ENCODE peak calls at places on chromosomes 13 and 19, in eight cellular contexts. T is heart right ventricle, L is thoracic aorta, H is tibial nerve, D is testis, W is cardiac muscle cell, Y is A673, J is hepatocyte. M is an unnamed sample.

GRCh38 chr19:41478171-41478570 is 35.2 kb downstream of the ERICH4 start:
- DNase-seq in Y (no peak), H (no peak), J (no peak), T (peak; percentile 17), W (no peak), D (no peak), L (no peak), M (no peak)

GRCh38 chr19:23542562-23542961 is 144.4 kb downstream of the ZNF675 start:
- DNase-seq in H (no peak), J (no peak), T (no peak), L (no peak), Y (no peak), D (no peak), W (no peak), M (no peak)

GRCh38 chr13:99859178-99860177 is 112.1 kb downstream of the ZIC5 start:
- DNase-seq in L (no peak), D (no peak), Y (peak; percentile 49), W (no peak), T (no peak), J (no peak), H (no peak), M (peak; percentile 22)

GRCh38 chr13:99282264-99283231 is 24.4 kb upstream of the GPR18 start:
- DNase-seq in H (no peak), J (no peak), L (no peak), D (no peak), Y (no peak), W (no peak), T (no peak), M (peak; percentile 76)

GRCh38 chr19:42325308-42325895 is at the start of gene MEGF8:
- DNase-seq in L (peak; percentile 91), J (peak; percentile 99), Y (peak; percentile 100), W (peak; percentile 99), T (peak; percentile 98), H (peak; percentile 98), D (peak; percentile 97), M (peak; percentile 97)

GRCh38 chr13:25607096-25607495 is 235.3 kb downstream of the ATP8A2 start:
- DNase-seq in W (no peak), H (no peak), L (no peak), D (no peak), Y (no peak), J (no peak), T (no peak), M (no peak)

GRCh38 chr13:74270018-74270417 is 135.8 kb upstream of the KLF12 start:
- DNase-seq in L (no peak), J (peak; percentile 56), D (no peak), T (no peak), Y (no peak), W (no peak), H (no peak), M (no peak)

GRCh38 chr13:44347301-44347700 is 26.3 kb upstream of the SERP2 start:
- DNase-seq in H (no peak), Y (no peak), J (no peak), L (no peak), T (no peak), D (no peak), W (no peak), M (no peak)

GRCh38 chr19:3359850-3360493 is 6.4 kb upstream of the NFIC start:
- DNase-seq in D (no peak), Y (peak; percentile 62), T (no peak), J (peak; percentile 62), L (no peak), W (peak; percentile 47), H (no peak), M (peak; percentile 57)

GRCh38 chr19:3362217-3362907 is 4.0 kb upstream of the NFIC start:
- DNase-seq in T (no peak), W (no peak), L (no peak), Y (no peak), D (no peak), H (no peak), J (no peak), M (no peak)

GRCh38 chr19:3363841-3364500 is 2.4 kb upstream of the NFIC start:
- DNase-seq in Y (no peak), D (no peak), T (no peak), J (no peak), H (no peak), W (no peak), L (no peak), M (no peak)

GRCh38 chr19:3360494-3361383 is 5.6 kb upstream of the NFIC start:
- DNase-seq in L (no peak), D (peak; percentile 81), H (no peak), T (peak; percentile 84), Y (peak; percentile 75), J (no peak), W (peak; percentile 39), M (peak; percentile 82)

GRCh38 chr19:3361384-3362216 is 4.8 kb upstream of the NFIC start:
- DNase-seq in D (peak; percentile 53), H (no peak), Y (no peak), J (no peak), W (no peak), T (no peak), L (no peak), M (no peak)
- H3K27me3 ChIP-seq in D (no peaks in the 10 kb centered on the region), H (no peaks in the 10 kb centered on the region), Y (no peaks in the 10 kb centered on the region), J (peaks cover 79% of the 10 kb centered on the region), W (peaks cover 77% of the 10 kb centered on the region), T (no peaks in the 10 kb centered on the region), L (no peaks in the 10 kb centered on the region), M (no peaks in the 10 kb centered on the region)

GRCh38 chr19:55605637-55606470 is at the start of gene ZNF865:
- DNase-seq in D (peak; percentile 81), H (peak; percentile 67), Y (peak; percentile 90), L (no peak), T (peak; percentile 63), W (peak; percentile 92), J (peak; percentile 94), M (peak; percentile 70)

GRCh38 chr19:55605207-55605636 is 225 bp upstream of the ZNF865 start:
- DNase-seq in T (peak; percentile 98), J (peak; percentile 99), W (peak; percentile 98), Y (peak; percentile 99), D (peak; percentile 97), L (peak; percentile 91), H (peak; percentile 93), M (peak; percentile 98)

GRCh38 chr19:55603115-55603514 is 2.3 kb upstream of the ZNF865 start:
- DNase-seq in D (no peak), Y (no peak), J (no peak), L (no peak), T (no peak), H (no peak), W (no peak), M (no peak)

GRCh38 chr19:55602104-55603001 is 2.3 kb downstream of the ZNF524 start:
- DNase-seq in J (no peak), L (no peak), H (no peak), D (no peak), T (no peak), Y (no peak), W (no peak), M (no peak)

GRCh38 chr19:55603581-55604292 is 1.7 kb upstream of the ZNF865 start:
- DNase-seq in D (no peak), W (no peak), T (no peak), Y (no peak), H (no peak), J (no peak), L (no peak), M (no peak)
- H3K4me3 ChIP-seq in D (peak overlapping the region; percentile 91), W (no peak overlapping the region), T (peak overlapping the region; percentile 83), Y (no peak overlapping the region), H (no peak overlapping the region), J (no peak overlapping the region), L (peak overlapping the region; percentile 88), M (no peak overlapping the region)

GRCh38 chr19:940591-941291 is 14.9 kb downstream of the ARID3A start:
- DNase-seq in W (no peak), H (peak; percentile 55), Y (peak; percentile 70), D (peak; percentile 81), J (no peak), T (peak; percentile 74), L (peak; percentile 57), M (no peak)
- TF ChIP-seq CTCF in W (no peak), H (no peak), Y (no peak), D (no peak), J (no peak), T (peak; percentile 21), L (no peak), M (no peak)

DNA sequence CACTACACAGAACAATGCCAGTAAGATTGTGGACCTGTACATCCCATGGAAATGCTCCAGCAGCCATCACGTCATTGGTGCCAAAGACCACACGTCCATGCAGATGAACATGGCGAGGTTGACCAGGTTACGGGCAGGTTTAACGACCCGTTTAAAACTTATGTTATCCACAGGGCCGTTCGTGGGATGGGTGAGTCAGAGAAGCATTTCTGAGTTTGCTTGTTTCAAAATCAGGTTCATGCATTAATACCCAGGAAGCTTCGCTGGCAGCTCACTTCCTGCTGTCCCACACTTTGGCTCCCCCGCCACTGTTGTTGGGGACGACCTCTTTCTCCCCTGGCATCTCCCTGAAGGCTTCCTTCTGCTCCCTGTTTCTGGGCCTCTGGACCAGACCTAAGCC is 194.1 kb downstream of the USP12 start:
- DNase-seq in Y (no peak), W (peak; percentile 46), H (no peak), T (no peak), D (no peak), L (no peak), J (no peak), M (no peak)
- H3K27me3 ChIP-seq in Y (no peaks in the 10 kb centered on the region), W (no peaks in the 10 kb centered on the region), H (no peaks in the 10 kb centered on the region), T (no peaks in the 10 kb centered on the region), D (no peaks in the 10 kb centered on the region), L (no peaks in the 10 kb centered on the region), J (no peaks in the 10 kb centered on the region), M (no peaks in the 10 kb centered on the region)

DNA sequence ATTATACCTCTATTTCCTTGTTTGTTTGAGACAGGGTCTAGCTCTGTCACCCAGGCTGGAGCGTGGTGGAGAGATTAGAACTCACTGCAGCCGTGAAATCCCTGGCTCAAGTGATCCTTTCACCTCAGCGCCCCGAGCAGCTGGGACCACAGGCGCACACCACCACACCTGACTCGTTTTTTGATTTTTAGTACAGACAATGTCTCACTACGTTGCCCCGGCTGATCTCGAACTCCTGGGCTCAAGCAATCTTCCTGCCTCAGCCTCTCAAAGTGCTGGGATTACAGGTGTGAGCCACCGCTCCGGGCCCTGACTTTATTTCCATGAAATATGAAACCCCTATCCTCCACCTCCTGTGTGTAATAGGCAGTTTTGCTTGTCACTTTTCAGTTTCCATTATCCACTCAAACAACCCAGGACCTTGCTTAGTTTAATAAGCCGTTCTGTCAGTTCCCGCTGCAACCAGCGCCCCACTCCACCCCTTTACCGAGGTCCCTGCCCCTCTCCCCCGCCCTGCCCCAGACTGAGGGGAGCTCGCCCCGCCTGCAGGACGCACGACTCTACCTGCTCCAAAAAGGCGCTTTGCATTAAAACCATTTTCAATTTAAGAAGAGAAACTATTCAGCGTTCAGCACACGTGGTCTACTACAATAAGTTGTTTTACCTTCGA is 16.9 kb downstream of the ZNF816 start:
- DNase-seq in H (no peak), D (no peak), L (no peak), W (no peak), J (no peak), T (no peak), Y (no peak), M (no peak)
- H3K4me3 ChIP-seq in H (no peak overlapping the region), D (peak overlapping the region; percentile 21), L (no peak overlapping the region), W (no peak overlapping the region), J (no peak overlapping the region), T (peak overlapping the region; percentile 14), Y (no peak overlapping the region), M (no peak overlapping the region)

GRCh38 chr19:35959040-35959967 is 23.1 kb downstream of the LRFN3 start:
- DNase-seq in Y (peak; percentile 60), J (peak; percentile 33), T (peak; percentile 49), D (peak; percentile 60), W (no peak), H (no peak), L (no peak), M (peak; percentile 64)
- TF ChIP-seq CTCF in Y (peak; percentile 54), J (peak; percentile 32), T (peak; percentile 46), D (no peak), W (peak; percentile 36), H (peak; percentile 25), L (no peak), M (peak; percentile 28)

GRCh38 chr19:46189971-46190335 is 39.6 kb upstream of the IGFL1 start:
- DNase-seq in D (no peak), T (no peak), W (no peak), Y (no peak), J (peak; percentile 65), L (no peak), H (no peak), M (no peak)
- H3K27me3 ChIP-seq in D (no peaks in the 10 kb centered on the region), T (peaks cover 65% of the 10 kb centered on the region), W (no peaks in the 10 kb centered on the region), Y (no peaks in the 10 kb centered on the region), J (no peaks in the 10 kb centered on the region), L (no peaks in the 10 kb centered on the region), H (no peaks in the 10 kb centered on the region), M (peaks cover 1% of the 10 kb centered on the region)